ENCODE peak calls at places on chromosomes 4 and X, in nine cellular contexts. V, N, J, R, X, Y, S, H and P are unnamed samples.

GRCh38 chr4:186957952-186958555 is 234.4 kb upstream of the FAT1 start:
- DNase-seq in V (no peak), N (no peak), J (no peak), R (no peak), X (no peak), Y (no peak), S (no peak), H (no peak), P (no peak)

GRCh38 chr4:52376107-52376704 is 282.9 kb downstream of the USP46 start:
- DNase-seq in V (no peak), N (no peak), J (peak; percentile 45), R (no peak), X (peak; percentile 26), Y (peak; percentile 24), S (peak; percentile 4), H (peak; percentile 67), P (peak; percentile 71)

GRCh38 chrX:68403522-68403921 is 29.8 kb downstream of the OPHN1 start:
- DNase-seq in V (no peak), N (no peak), J (no peak), R (no peak), X (no peak), Y (no peak), S (no peak), H (no peak), P (no peak)

GRCh38 chr4:82753725-82754410 is 44.7 kb downstream of the SCD5 start:
- DNase-seq in V (no peak), N (no peak), J (no peak), R (no peak), X (peak; percentile 66), Y (peak; percentile 18), S (no peak), H (no peak), P (peak; percentile 71)

GRCh38 chr4:183289688-183290087 is 30.4 kb downstream of the CLDN22 start:
- DNase-seq in V (no peak), N (no peak), J (peak; percentile 9), R (no peak), X (no peak), Y (no peak), S (peak; percentile 10), H (peak; percentile 35), P (no peak)

GRCh38 chrX:152451731-152451980 is 541 bp upstream of the GABRA3 start:
- DNase-seq in V (no peak), N (no peak), J (no peak), R (no peak), X (no peak), Y (no peak), S (no peak), H (no peak), P (no peak)

GRCh38 chrX:49171752-49172279 is at the start of gene PLP2:
- DNase-seq in V (no peak), N (no peak), J (peak; percentile 77), R (no peak), X (peak; percentile 67), Y (peak; percentile 29), S (peak; percentile 82), H (no peak), P (peak; percentile 51)

GRCh38 chr4:38308728-38309315 is 348.6 kb downstream of the PTTG2 start:
- DNase-seq in V (no peak), N (no peak), J (peak; percentile 70), R (no peak), X (no peak), Y (no peak), S (no peak), H (no peak), P (no peak)

GRCh38 chr4:16516796-16517413 is 290.6 kb upstream of the TAPT1 start:
- DNase-seq in V (peak; percentile 17), N (no peak), J (no peak), R (peak; percentile 70), X (peak; percentile 57), Y (peak; percentile 21), S (no peak), H (peak; percentile 69), P (peak; percentile 76)